ENCODE peak calls at places on chromosomes 4 and X, in nine cellular contexts. O is NCI-H2029, K is HL-60, Y is transverse colon, E is NCI-H2081, G is left ventricle myocardium superior, M is GM18507, J is NCI-H510A treated with DMSO at 0.1 percent for 48 hours, W is tibial nerve. B is an unnamed sample.

GRCh38 chr4:1752284-1753041 is 31.1 kb downstream of the TACC3 start:
- DNase-seq in G (no peak), W (no peak), M (no peak), E (no peak), J (peak; percentile 70), O (peak; percentile 43), K (peak; percentile 53), Y (peak; percentile 24), B (no peak)

GRCh38 chr4:6953751-6954380 is 44.2 kb downstream of the TBC1D14 start:
- DNase-seq in G (peak; percentile 88), J (no peak), O (no peak), E (no peak), Y (peak; percentile 91), K (no peak), M (no peak), W (no peak), B (no peak)

GRCh38 chr4:76447326-76447954 is 12.4 kb downstream of the SHROOM3 start:
- DNase-seq in W (no peak), K (no peak), Y (no peak), G (no peak), M (no peak), O (no peak), E (no peak), J (no peak), B (no peak)

GRCh38 chr4:143721317-143721716 is 20.8 kb upstream of the FREM3 start:
- DNase-seq in G (no peak), W (no peak), Y (no peak), J (no peak), K (no peak), M (no peak), O (no peak), E (no peak), B (no peak)

GRCh38 chr4:139866270-139866962 is 200.8 kb downstream of the MGST2 start:
- DNase-seq in W (no peak), Y (no peak), J (peak; percentile 44), G (no peak), M (no peak), O (no peak), E (peak; percentile 65), K (no peak), B (no peak)

GRCh38 chrX:41027388-41027787 is 57.9 kb upstream of the USP9X start:
- DNase-seq in E (no peak), K (no peak), Y (no peak), G (no peak), J (no peak), W (no peak), M (no peak), O (no peak), B (no peak)

GRCh38 chr4:77872723-77873435 is 10.2 kb downstream of the MRPL1 start:
- DNase-seq in O (no peak), Y (no peak), E (no peak), K (no peak), M (no peak), W (no peak), J (no peak), G (no peak), B (no peak)

GRCh38 chr4:102858828-102859464 is 9.8 kb upstream of the CISD2 start:
- DNase-seq in G (no peak), K (no peak), W (no peak), E (no peak), J (no peak), O (no peak), M (no peak), Y (no peak), B (no peak)

GRCh38 chr4:174120446-174121142 is 162.9 kb downstream of the FBXO8 start:
- DNase-seq in G (peak; percentile 78), E (peak; percentile 78), K (peak; percentile 44), W (peak; percentile 41), J (peak; percentile 33), M (peak; percentile 2), Y (no peak), O (peak; percentile 16), B (no peak)

GRCh38 chr4:10099521-10100325 is 16.9 kb downstream of the WDR1 start:
- DNase-seq in G (no peak), E (no peak), Y (no peak), J (no peak), M (no peak), W (no peak), K (no peak), O (no peak), B (no peak)

GRCh38 chrX:96685205-96686099 is 810 bp downstream of the DIAPH2 start:
- DNase-seq in O (no peak), M (no peak), Y (peak; percentile 45), K (peak; percentile 76), W (peak; percentile 27), J (peak; percentile 16), G (peak; percentile 41), E (peak; percentile 8), B (peak; percentile 1)

GRCh38 chr4:2512396-2513135 is 23.9 kb upstream of the FAM193A start:
- DNase-seq in O (no peak), Y (no peak), M (no peak), W (no peak), E (no peak), K (no peak), J (no peak), G (no peak), B (no peak)

B was measured in GM12892.